ENCODE peak calls at places on chromosome 1, in six cellular contexts. One of them, this sample, is unnamed.

GRCh38 chr1:217911908-217912307 is 280.8 kb downstream of the SPATA17 start:
- DNase-seq in ovary: no peak
- DNase-seq in sigmoid colon: no peak
- DNase-seq in prostate gland: no peak
- DNase-seq in body of pancreas: no peak
- DNase-seq in right lobe of liver: no peak
- DNase-seq in this sample: no peak

GRCh38 chr1:246724001-246724724 is at the start of gene SCCPDH:
- DNase-seq in ovary: peak; percentile 78
- DNase-seq in sigmoid colon: peak; percentile 84
- DNase-seq in prostate gland: peak; percentile 43
- DNase-seq in body of pancreas: peak; percentile 75
- DNase-seq in right lobe of liver: peak; percentile 84
- DNase-seq in this sample: peak; percentile 81

GRCh38 chr1:168970945-168971799 is 135.3 kb upstream of the ATP1B1 start:
- DNase-seq in ovary: peak; percentile 31
- DNase-seq in sigmoid colon: no peak
- DNase-seq in prostate gland: no peak
- DNase-seq in body of pancreas: no peak
- DNase-seq in right lobe of liver: no peak
- DNase-seq in this sample: no peak

GRCh38 chr1:29854700-29855276 is 618.5 kb downstream of the PTPRU start:
- DNase-seq in ovary: no peak
- DNase-seq in sigmoid colon: no peak
- DNase-seq in prostate gland: no peak
- DNase-seq in body of pancreas: no peak
- DNase-seq in right lobe of liver: no peak
- DNase-seq in this sample: no peak

GRCh38 chr1:203378529-203379271 is 27.8 kb upstream of the FMOD start:
- DNase-seq in ovary: peak; percentile 54
- DNase-seq in sigmoid colon: no peak
- DNase-seq in prostate gland: no peak
- DNase-seq in body of pancreas: no peak
- DNase-seq in right lobe of liver: no peak
- DNase-seq in this sample: no peak

GRCh38 chr1:100799548-100799947 is 80.0 kb downstream of the VCAM1 start:
- DNase-seq in ovary: no peak
- DNase-seq in sigmoid colon: no peak
- DNase-seq in prostate gland: no peak
- DNase-seq in body of pancreas: no peak
- DNase-seq in right lobe of liver: no peak
- DNase-seq in this sample: no peak

GRCh38 chr1:221667504-221667903 is 74.4 kb downstream of the DUSP10 start:
- DNase-seq in ovary: no peak
- DNase-seq in sigmoid colon: no peak
- DNase-seq in prostate gland: no peak
- DNase-seq in body of pancreas: no peak
- DNase-seq in right lobe of liver: no peak
- DNase-seq in this sample: no peak

GRCh38 chr1:36217667-36218066 is 6.6 kb upstream of the THRAP3 start:
- DNase-seq in ovary: no peak
- DNase-seq in sigmoid colon: no peak
- DNase-seq in prostate gland: no peak
- DNase-seq in body of pancreas: peak; percentile 35
- DNase-seq in right lobe of liver: no peak
- DNase-seq in this sample: no peak

GRCh38 chr1:27726173-27726793 is 522 bp downstream of the FAM76A start:
- DNase-seq in ovary: peak; percentile 60
- DNase-seq in sigmoid colon: peak; percentile 80
- DNase-seq in prostate gland: peak; percentile 27
- DNase-seq in body of pancreas: peak; percentile 53
- DNase-seq in right lobe of liver: peak; percentile 62
- DNase-seq in this sample: peak; percentile 70

GRCh38 chr1:13749543-13750307 is 49.7 kb downstream of the PRDM2 start:
- DNase-seq in ovary: peak; percentile 67
- DNase-seq in sigmoid colon: peak; percentile 80
- DNase-seq in prostate gland: no peak
- DNase-seq in body of pancreas: peak; percentile 56
- DNase-seq in right lobe of liver: peak; percentile 70
- DNase-seq in this sample: peak; percentile 85

GRCh38 chr1:93061895-93062792 is 16.9 kb upstream of the MTF2 start:
- DNase-seq in ovary: no peak
- DNase-seq in sigmoid colon: no peak
- DNase-seq in prostate gland: peak; percentile 6
- DNase-seq in body of pancreas: peak; percentile 31
- DNase-seq in right lobe of liver: peak; percentile 25
- DNase-seq in this sample: no peak

GRCh38 chr1:12480748-12481362 is 137.2 kb downstream of the DHRS3 start:
- DNase-seq in ovary: no peak
- DNase-seq in sigmoid colon: no peak
- DNase-seq in prostate gland: no peak
- DNase-seq in body of pancreas: peak; percentile 29
- DNase-seq in right lobe of liver: no peak
- DNase-seq in this sample: peak; percentile 59

GRCh38 chr1:84299536-84300260 is 1.8 kb upstream of the SAMD13 start:
- DNase-seq in ovary: no peak
- DNase-seq in sigmoid colon: no peak
- DNase-seq in prostate gland: no peak
- DNase-seq in body of pancreas: no peak
- DNase-seq in right lobe of liver: no peak
- DNase-seq in this sample: no peak

GRCh38 chr1:171712341-171712740 is 29.5 kb downstream of the VAMP4 start:
- DNase-seq in ovary: no peak
- DNase-seq in sigmoid colon: no peak
- DNase-seq in prostate gland: no peak
- DNase-seq in body of pancreas: no peak
- DNase-seq in right lobe of liver: no peak
- DNase-seq in this sample: no peak

GRCh38 chr1:109770331-109771095 is 6.8 kb upstream of the EPS8L3 start:
- DNase-seq in ovary: peak; percentile 48
- DNase-seq in sigmoid colon: peak; percentile 54
- DNase-seq in prostate gland: no peak
- DNase-seq in body of pancreas: peak; percentile 10
- DNase-seq in right lobe of liver: peak; percentile 20
- DNase-seq in this sample: no peak

GRCh38 chr1:192809286-192810252 is 730 bp downstream of the RGS2 start:
- DNase-seq in ovary: peak; percentile 43
- DNase-seq in sigmoid colon: peak; percentile 72
- DNase-seq in prostate gland: no peak
- DNase-seq in body of pancreas: peak; percentile 27
- DNase-seq in right lobe of liver: peak; percentile 31
- DNase-seq in this sample: peak; percentile 81

GRCh38 chr1:37890378-37891014 is 31.1 kb upstream of the MTF1 start:
- DNase-seq in ovary: no peak
- DNase-seq in sigmoid colon: no peak
- DNase-seq in prostate gland: peak; percentile 30
- DNase-seq in body of pancreas: no peak
- DNase-seq in right lobe of liver: no peak
- DNase-seq in this sample: no peak

GRCh38 chr1:152003846-152004442 is 10.3 kb upstream of the S100A10 start:
- DNase-seq in ovary: no peak
- DNase-seq in sigmoid colon: no peak
- DNase-seq in prostate gland: peak; percentile 21
- DNase-seq in body of pancreas: no peak
- DNase-seq in right lobe of liver: no peak
- DNase-seq in this sample: no peak

GRCh38 chr1:117607471-117607870 is 1.6 kb downstream of the TENT5C start:
- DNase-seq in ovary: no peak
- DNase-seq in sigmoid colon: no peak
- DNase-seq in prostate gland: peak; percentile 56
- DNase-seq in body of pancreas: peak; percentile 69
- DNase-seq in right lobe of liver: peak; percentile 53
- DNase-seq in this sample: peak; percentile 74

GRCh38 chr1:223363057-223363855 is 720 bp downstream of the SUSD4 start:
- DNase-seq in ovary: peak; percentile 72
- DNase-seq in sigmoid colon: no peak
- DNase-seq in prostate gland: no peak
- DNase-seq in body of pancreas: peak; percentile 30
- DNase-seq in right lobe of liver: no peak
- DNase-seq in this sample: no peak

GRCh38 chr1:85495556-85495955 is 30.6 kb upstream of the DDAH1 start:
- DNase-seq in ovary: no peak
- DNase-seq in sigmoid colon: no peak
- DNase-seq in prostate gland: peak; percentile 86
- DNase-seq in body of pancreas: peak; percentile 40
- DNase-seq in right lobe of liver: no peak
- DNase-seq in this sample: no peak

GRCh38 chr1:23531695-23532094 is 662 bp upstream of the E2F2 start:
- DNase-seq in ovary: no peak
- DNase-seq in sigmoid colon: no peak
- DNase-seq in prostate gland: no peak
- DNase-seq in body of pancreas: no peak
- DNase-seq in right lobe of liver: no peak
- DNase-seq in this sample: no peak

GRCh38 chr1:153506831-153507413 is 28.9 kb downstream of the S100A6 start:
- DNase-seq in ovary: peak; percentile 92
- DNase-seq in sigmoid colon: peak; percentile 96
- DNase-seq in prostate gland: no peak
- DNase-seq in body of pancreas: peak; percentile 89
- DNase-seq in right lobe of liver: peak; percentile 73
- DNase-seq in this sample: peak; percentile 84

GRCh38 chr1:913491-914252 is 10.1 kb upstream of the SAMD11 start:
- DNase-seq in ovary: peak; percentile 14
- DNase-seq in sigmoid colon: peak; percentile 61
- DNase-seq in prostate gland: no peak
- DNase-seq in body of pancreas: no peak
- DNase-seq in right lobe of liver: peak; percentile 16
- DNase-seq in this sample: no peak

DNA sequence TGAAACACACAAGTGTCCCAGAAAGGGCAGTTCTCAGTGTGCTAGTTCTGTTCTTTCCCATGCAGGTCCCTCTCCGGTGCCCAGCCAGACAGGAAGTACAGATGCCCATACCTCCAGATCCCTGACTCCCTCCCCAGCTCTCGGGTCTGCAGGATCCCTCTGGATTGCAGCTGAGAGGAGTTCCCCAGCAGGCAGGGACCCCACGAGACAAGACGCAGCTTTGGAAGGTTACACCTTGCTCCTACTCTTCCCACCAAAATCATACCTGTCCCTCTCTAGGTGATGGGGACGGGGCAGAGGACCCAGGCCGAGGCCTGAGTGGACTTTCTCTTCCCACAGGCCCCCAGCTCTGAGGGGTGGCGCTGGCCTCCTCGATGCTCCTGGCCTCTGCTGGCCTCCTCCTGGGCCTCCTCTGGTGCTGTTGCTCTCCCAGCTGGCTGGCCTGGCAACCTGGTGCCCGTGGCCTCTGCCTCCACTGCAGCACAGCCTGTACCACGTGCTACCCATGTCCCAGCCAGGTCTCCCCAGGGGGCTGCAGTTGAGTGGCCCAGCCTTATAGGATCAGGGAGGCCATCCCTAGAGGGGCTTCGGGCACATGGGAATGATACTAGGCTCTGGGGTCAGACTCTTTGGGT is 9.4 kb downstream of the LDLRAD2 start:
- DNase-seq in ovary: no peak
- DNase-seq in sigmoid colon: no peak
- DNase-seq in prostate gland: no peak
- DNase-seq in body of pancreas: no peak
- DNase-seq in right lobe of liver: no peak
- DNase-seq in this sample: no peak
- TF ChIP-seq POLR2A in ovary: no peak
- TF ChIP-seq POLR2A in sigmoid colon: no peak
- TF ChIP-seq POLR2A in prostate gland: no peak
- TF ChIP-seq POLR2A in body of pancreas: no peak
- TF ChIP-seq POLR2A in right lobe of liver: no peak
- TF ChIP-seq POLR2A in this sample: no peak

GRCh38 chr1:43293896-43294760 is 6.7 kb upstream of the TIE1 start:
- DNase-seq in ovary: no peak
- DNase-seq in sigmoid colon: no peak
- DNase-seq in prostate gland: peak; percentile 47
- DNase-seq in body of pancreas: no peak
- DNase-seq in right lobe of liver: no peak
- DNase-seq in this sample: no peak
- TF ChIP-seq POLR2A in ovary: peak; percentile 12
- TF ChIP-seq POLR2A in sigmoid colon: no peak
- TF ChIP-seq POLR2A in prostate gland: peak; percentile 18
- TF ChIP-seq POLR2A in body of pancreas: no peak
- TF ChIP-seq POLR2A in right lobe of liver: no peak
- TF ChIP-seq POLR2A in this sample: no peak

GRCh38 chr1:43358121-43358745 is 548 bp upstream of the CDC20 start:
- DNase-seq in ovary: no peak
- DNase-seq in sigmoid colon: no peak
- DNase-seq in prostate gland: no peak
- DNase-seq in body of pancreas: peak; percentile 35
- DNase-seq in right lobe of liver: no peak
- DNase-seq in this sample: peak; percentile 17

GRCh38 chr1:43357251-43357650 is 1.5 kb upstream of the CDC20 start:
- DNase-seq in ovary: no peak
- DNase-seq in sigmoid colon: no peak
- DNase-seq in prostate gland: no peak
- DNase-seq in body of pancreas: no peak
- DNase-seq in right lobe of liver: no peak
- DNase-seq in this sample: no peak

GRCh38 chr1:43360616-43361015 is 1.8 kb downstream of the CDC20 start:
- DNase-seq in ovary: no peak
- DNase-seq in sigmoid colon: no peak
- DNase-seq in prostate gland: no peak
- DNase-seq in body of pancreas: no peak
- DNase-seq in right lobe of liver: no peak
- DNase-seq in this sample: no peak

GRCh38 chr1:43359696-43360095 is 915 bp downstream of the CDC20 start:
- DNase-seq in ovary: no peak
- DNase-seq in sigmoid colon: no peak
- DNase-seq in prostate gland: no peak
- DNase-seq in body of pancreas: no peak
- DNase-seq in right lobe of liver: no peak
- DNase-seq in this sample: no peak

GRCh38 chr1:43358746-43359693 is at the start of gene CDC20:
- DNase-seq in ovary: peak; percentile 96
- DNase-seq in sigmoid colon: peak; percentile 99
- DNase-seq in prostate gland: peak; percentile 98
- DNase-seq in body of pancreas: peak; percentile 98
- DNase-seq in right lobe of liver: peak; percentile 98
- DNase-seq in this sample: peak; percentile 99
- TF ChIP-seq POLR2A in ovary: no peak
- TF ChIP-seq POLR2A in sigmoid colon: no peak
- TF ChIP-seq POLR2A in prostate gland: peak; percentile 2
- TF ChIP-seq POLR2A in body of pancreas: peak; percentile 3
- TF ChIP-seq POLR2A in right lobe of liver: no peak
- TF ChIP-seq POLR2A in this sample: no peak

DNA sequence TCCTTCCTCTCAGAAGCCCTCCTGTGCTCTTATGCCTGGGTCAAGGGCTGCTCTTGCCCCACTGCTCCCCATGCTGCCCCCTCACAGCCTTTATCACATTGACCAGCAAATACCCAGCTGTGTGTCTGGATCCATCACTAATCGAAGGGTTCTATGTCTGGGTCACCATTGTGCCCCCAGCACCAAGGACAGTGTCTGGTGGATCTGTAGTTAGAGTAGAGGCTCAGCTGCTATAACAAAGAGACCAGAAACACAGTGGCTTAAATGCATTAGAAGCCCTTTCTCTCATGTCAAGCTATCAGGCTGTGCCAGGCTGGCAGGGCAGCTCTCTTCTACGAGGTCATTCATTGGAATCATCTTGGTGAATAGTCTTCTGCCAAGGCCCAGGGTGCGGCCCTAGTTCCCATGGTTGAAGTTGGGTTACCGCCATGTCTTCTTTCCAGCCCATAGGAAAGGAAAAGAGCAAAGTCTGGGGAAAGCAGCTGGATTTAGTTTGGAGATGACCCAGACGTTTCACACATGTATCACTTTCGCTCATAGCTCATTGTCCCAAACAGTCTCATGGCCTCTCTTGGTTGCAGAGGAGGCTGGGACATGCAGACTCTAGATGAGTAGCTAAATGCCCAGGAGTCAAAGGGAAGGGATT is 32.2 kb downstream of the STUM start:
- DNase-seq in ovary: no peak
- DNase-seq in sigmoid colon: peak; percentile 22
- DNase-seq in prostate gland: no peak
- DNase-seq in body of pancreas: no peak
- DNase-seq in right lobe of liver: no peak
- DNase-seq in this sample: peak; percentile 29
- TF ChIP-seq POLR2A in ovary: no peak
- TF ChIP-seq POLR2A in sigmoid colon: no peak
- TF ChIP-seq POLR2A in prostate gland: no peak
- TF ChIP-seq POLR2A in body of pancreas: no peak
- TF ChIP-seq POLR2A in right lobe of liver: no peak
- TF ChIP-seq POLR2A in this sample: no peak